ENCODE peak calls at places on chromosomes 11 and 22, in six cellular contexts. One of them, this sample, is unnamed.

GRCh38 chr22:50218996-50219727 is 18.4 kb downstream of the SELENOO start:
- DNase-seq in amniotic stem cell: no peak
- DNase-seq in activated naive CD4-positive, alpha-beta T cell treated with Interleukin-2 at 50 U/mL for 16 hours: no peak
- DNase-seq in iPS-NIHi11: peak; percentile 95
- DNase-seq in stimulated activated CD4-positive, alpha-beta T cell treated with anti-CD3 and anti-CD28 coated beads, Interleukin-15, amount 100 ng/mL, for 48 hours: no peak
- DNase-seq in kidney: peak; percentile 90
- DNase-seq in this sample: peak; percentile 80

GRCh38 chr22:48091060-48091650 is 1328.7 kb downstream of the TBC1D22A start:
- DNase-seq in amniotic stem cell: no peak
- DNase-seq in iPS-NIHi11: no peak
- DNase-seq in activated naive CD4-positive, alpha-beta T cell treated with Interleukin-2 at 50 U/mL for 16 hours: no peak
- DNase-seq in kidney: no peak
- DNase-seq in stimulated activated CD4-positive, alpha-beta T cell treated with anti-CD3 and anti-CD28 coated beads, Interleukin-15, amount 100 ng/mL, for 48 hours: no peak
- DNase-seq in this sample: no peak

GRCh38 chr11:112583246-112583893 is 322.7 kb upstream of the PLET1 start:
- DNase-seq in stimulated activated CD4-positive, alpha-beta T cell treated with anti-CD3 and anti-CD28 coated beads, Interleukin-15, amount 100 ng/mL, for 48 hours: no peak
- DNase-seq in amniotic stem cell: no peak
- DNase-seq in kidney: no peak
- DNase-seq in activated naive CD4-positive, alpha-beta T cell treated with Interleukin-2 at 50 U/mL for 16 hours: no peak
- DNase-seq in iPS-NIHi11: no peak
- DNase-seq in this sample: no peak

GRCh38 chr11:132840220-132840619 is 692.1 kb downstream of the OPCML start:
- DNase-seq in kidney: no peak
- DNase-seq in activated naive CD4-positive, alpha-beta T cell treated with Interleukin-2 at 50 U/mL for 16 hours: no peak
- DNase-seq in stimulated activated CD4-positive, alpha-beta T cell treated with anti-CD3 and anti-CD28 coated beads, Interleukin-15, amount 100 ng/mL, for 48 hours: no peak
- DNase-seq in amniotic stem cell: no peak
- DNase-seq in iPS-NIHi11: no peak
- DNase-seq in this sample: no peak

GRCh38 chr11:131622193-131622592 is 251.8 kb downstream of the NTM start:
- DNase-seq in amniotic stem cell: no peak
- DNase-seq in iPS-NIHi11: no peak
- DNase-seq in stimulated activated CD4-positive, alpha-beta T cell treated with anti-CD3 and anti-CD28 coated beads, Interleukin-15, amount 100 ng/mL, for 48 hours: no peak
- DNase-seq in activated naive CD4-positive, alpha-beta T cell treated with Interleukin-2 at 50 U/mL for 16 hours: no peak
- DNase-seq in kidney: no peak
- DNase-seq in this sample: no peak

GRCh38 chr22:31906086-31906485 is 38.2 kb upstream of the YWHAH start:
- DNase-seq in amniotic stem cell: no peak
- DNase-seq in activated naive CD4-positive, alpha-beta T cell treated with Interleukin-2 at 50 U/mL for 16 hours: no peak
- DNase-seq in iPS-NIHi11: no peak
- DNase-seq in stimulated activated CD4-positive, alpha-beta T cell treated with anti-CD3 and anti-CD28 coated beads, Interleukin-15, amount 100 ng/mL, for 48 hours: no peak
- DNase-seq in kidney: peak; percentile 58
- DNase-seq in this sample: no peak

GRCh38 chr11:36033082-36033751 is 89.4 kb downstream of the LDLRAD3 start:
- DNase-seq in amniotic stem cell: no peak
- DNase-seq in iPS-NIHi11: peak; percentile 43
- DNase-seq in kidney: no peak
- DNase-seq in activated naive CD4-positive, alpha-beta T cell treated with Interleukin-2 at 50 U/mL for 16 hours: no peak
- DNase-seq in stimulated activated CD4-positive, alpha-beta T cell treated with anti-CD3 and anti-CD28 coated beads, Interleukin-15, amount 100 ng/mL, for 48 hours: no peak
- DNase-seq in this sample: peak; percentile 48

GRCh38 chr11:58675344-58676155 is 53.1 kb downstream of the CNTF start:
- DNase-seq in stimulated activated CD4-positive, alpha-beta T cell treated with anti-CD3 and anti-CD28 coated beads, Interleukin-15, amount 100 ng/mL, for 48 hours: peak; percentile 70
- DNase-seq in iPS-NIHi11: peak; percentile 88
- DNase-seq in activated naive CD4-positive, alpha-beta T cell treated with Interleukin-2 at 50 U/mL for 16 hours: peak; percentile 80
- DNase-seq in amniotic stem cell: no peak
- DNase-seq in kidney: peak; percentile 85
- DNase-seq in this sample: peak; percentile 59

GRCh38 chr11:64032050-64032449 is 3.7 kb upstream of the FLRT1 start:
- DNase-seq in stimulated activated CD4-positive, alpha-beta T cell treated with anti-CD3 and anti-CD28 coated beads, Interleukin-15, amount 100 ng/mL, for 48 hours: no peak
- DNase-seq in kidney: no peak
- DNase-seq in activated naive CD4-positive, alpha-beta T cell treated with Interleukin-2 at 50 U/mL for 16 hours: no peak
- DNase-seq in iPS-NIHi11: no peak
- DNase-seq in amniotic stem cell: no peak
- DNase-seq in this sample: peak; percentile 20

GRCh38 chr11:73186294-73186850 is 31.7 kb upstream of the P2RY2 start:
- DNase-seq in activated naive CD4-positive, alpha-beta T cell treated with Interleukin-2 at 50 U/mL for 16 hours: no peak
- DNase-seq in stimulated activated CD4-positive, alpha-beta T cell treated with anti-CD3 and anti-CD28 coated beads, Interleukin-15, amount 100 ng/mL, for 48 hours: no peak
- DNase-seq in iPS-NIHi11: no peak
- DNase-seq in amniotic stem cell: no peak
- DNase-seq in kidney: no peak
- DNase-seq in this sample: no peak

GRCh38 chr11:129286813-129287212 is 88.8 kb upstream of the BARX2 start:
- DNase-seq in iPS-NIHi11: no peak
- DNase-seq in kidney: no peak
- DNase-seq in activated naive CD4-positive, alpha-beta T cell treated with Interleukin-2 at 50 U/mL for 16 hours: no peak
- DNase-seq in stimulated activated CD4-positive, alpha-beta T cell treated with anti-CD3 and anti-CD28 coated beads, Interleukin-15, amount 100 ng/mL, for 48 hours: no peak
- DNase-seq in amniotic stem cell: no peak
- DNase-seq in this sample: no peak

GRCh38 chr11:77066229-77067023 is at the start of gene CAPN5:
- DNase-seq in iPS-NIHi11: peak; percentile 98
- DNase-seq in stimulated activated CD4-positive, alpha-beta T cell treated with anti-CD3 and anti-CD28 coated beads, Interleukin-15, amount 100 ng/mL, for 48 hours: peak; percentile 84
- DNase-seq in kidney: peak; percentile 97
- DNase-seq in amniotic stem cell: peak; percentile 79
- DNase-seq in activated naive CD4-positive, alpha-beta T cell treated with Interleukin-2 at 50 U/mL for 16 hours: peak; percentile 89
- DNase-seq in this sample: peak; percentile 94

GRCh38 chr22:37173709-37174108 is 14.3 kb downstream of the C1QTNF6 start:
- DNase-seq in stimulated activated CD4-positive, alpha-beta T cell treated with anti-CD3 and anti-CD28 coated beads, Interleukin-15, amount 100 ng/mL, for 48 hours: no peak
- DNase-seq in kidney: no peak
- DNase-seq in amniotic stem cell: no peak
- DNase-seq in iPS-NIHi11: no peak
- DNase-seq in activated naive CD4-positive, alpha-beta T cell treated with Interleukin-2 at 50 U/mL for 16 hours: no peak
- DNase-seq in this sample: no peak

GRCh38 chr11:304915-305833 is 2.4 kb upstream of the IFITM2 start:
- DNase-seq in amniotic stem cell: peak; percentile 36
- DNase-seq in iPS-NIHi11: peak; percentile 74
- DNase-seq in activated naive CD4-positive, alpha-beta T cell treated with Interleukin-2 at 50 U/mL for 16 hours: peak; percentile 62
- DNase-seq in kidney: no peak
- DNase-seq in stimulated activated CD4-positive, alpha-beta T cell treated with anti-CD3 and anti-CD28 coated beads, Interleukin-15, amount 100 ng/mL, for 48 hours: no peak
- DNase-seq in this sample: peak; percentile 77

GRCh38 chr11:59765068-59765770 is 10.0 kb downstream of the STX3 start:
- DNase-seq in stimulated activated CD4-positive, alpha-beta T cell treated with anti-CD3 and anti-CD28 coated beads, Interleukin-15, amount 100 ng/mL, for 48 hours: no peak
- DNase-seq in amniotic stem cell: no peak
- DNase-seq in kidney: no peak
- DNase-seq in activated naive CD4-positive, alpha-beta T cell treated with Interleukin-2 at 50 U/mL for 16 hours: no peak
- DNase-seq in iPS-NIHi11: no peak
- DNase-seq in this sample: no peak

GRCh38 chr11:19225123-19225522 is 15.6 kb downstream of the E2F8 start:
- DNase-seq in stimulated activated CD4-positive, alpha-beta T cell treated with anti-CD3 and anti-CD28 coated beads, Interleukin-15, amount 100 ng/mL, for 48 hours: no peak
- DNase-seq in kidney: no peak
- DNase-seq in iPS-NIHi11: no peak
- DNase-seq in activated naive CD4-positive, alpha-beta T cell treated with Interleukin-2 at 50 U/mL for 16 hours: no peak
- DNase-seq in amniotic stem cell: no peak
- DNase-seq in this sample: no peak

GRCh38 chr11:56783448-56784041 is 35.0 kb upstream of the OR9G4 start:
- DNase-seq in kidney: no peak
- DNase-seq in amniotic stem cell: peak; percentile 24
- DNase-seq in activated naive CD4-positive, alpha-beta T cell treated with Interleukin-2 at 50 U/mL for 16 hours: no peak
- DNase-seq in iPS-NIHi11: peak; percentile 55
- DNase-seq in stimulated activated CD4-positive, alpha-beta T cell treated with anti-CD3 and anti-CD28 coated beads, Interleukin-15, amount 100 ng/mL, for 48 hours: no peak
- DNase-seq in this sample: peak; percentile 60

GRCh38 chr22:23055448-23056179 is 14.7 kb upstream of the GNAZ start:
- DNase-seq in amniotic stem cell: no peak
- DNase-seq in iPS-NIHi11: no peak
- DNase-seq in activated naive CD4-positive, alpha-beta T cell treated with Interleukin-2 at 50 U/mL for 16 hours: no peak
- DNase-seq in kidney: peak; percentile 29
- DNase-seq in stimulated activated CD4-positive, alpha-beta T cell treated with anti-CD3 and anti-CD28 coated beads, Interleukin-15, amount 100 ng/mL, for 48 hours: no peak
- DNase-seq in this sample: no peak

GRCh38 chr11:13550761-13551160 is 55.0 kb upstream of the PTH start:
- DNase-seq in kidney: no peak
- DNase-seq in iPS-NIHi11: no peak
- DNase-seq in activated naive CD4-positive, alpha-beta T cell treated with Interleukin-2 at 50 U/mL for 16 hours: no peak
- DNase-seq in stimulated activated CD4-positive, alpha-beta T cell treated with anti-CD3 and anti-CD28 coated beads, Interleukin-15, amount 100 ng/mL, for 48 hours: no peak
- DNase-seq in amniotic stem cell: no peak
- DNase-seq in this sample: no peak

GRCh38 chr11:35927730-35928129 is 16.1 kb upstream of the LDLRAD3 start:
- DNase-seq in stimulated activated CD4-positive, alpha-beta T cell treated with anti-CD3 and anti-CD28 coated beads, Interleukin-15, amount 100 ng/mL, for 48 hours: no peak
- DNase-seq in activated naive CD4-positive, alpha-beta T cell treated with Interleukin-2 at 50 U/mL for 16 hours: no peak
- DNase-seq in iPS-NIHi11: no peak
- DNase-seq in amniotic stem cell: no peak
- DNase-seq in kidney: peak; percentile 86
- DNase-seq in this sample: peak; percentile 92

GRCh38 chr22:37090920-37091688 is 18.4 kb downstream of the TMPRSS6 start:
- DNase-seq in stimulated activated CD4-positive, alpha-beta T cell treated with anti-CD3 and anti-CD28 coated beads, Interleukin-15, amount 100 ng/mL, for 48 hours: no peak
- DNase-seq in kidney: no peak
- DNase-seq in amniotic stem cell: no peak
- DNase-seq in iPS-NIHi11: no peak
- DNase-seq in activated naive CD4-positive, alpha-beta T cell treated with Interleukin-2 at 50 U/mL for 16 hours: no peak
- DNase-seq in this sample: no peak

GRCh38 chr22:37089451-37089850 is 20.1 kb downstream of the TMPRSS6 start:
- DNase-seq in activated naive CD4-positive, alpha-beta T cell treated with Interleukin-2 at 50 U/mL for 16 hours: no peak
- DNase-seq in stimulated activated CD4-positive, alpha-beta T cell treated with anti-CD3 and anti-CD28 coated beads, Interleukin-15, amount 100 ng/mL, for 48 hours: no peak
- DNase-seq in kidney: no peak
- DNase-seq in amniotic stem cell: no peak
- DNase-seq in iPS-NIHi11: no peak
- DNase-seq in this sample: no peak

GRCh38 chr11:92762175-92762574 is 207.3 kb upstream of the MTNR1B start:
- DNase-seq in amniotic stem cell: no peak
- DNase-seq in stimulated activated CD4-positive, alpha-beta T cell treated with anti-CD3 and anti-CD28 coated beads, Interleukin-15, amount 100 ng/mL, for 48 hours: no peak
- DNase-seq in iPS-NIHi11: no peak
- DNase-seq in activated naive CD4-positive, alpha-beta T cell treated with Interleukin-2 at 50 U/mL for 16 hours: no peak
- DNase-seq in kidney: no peak
- DNase-seq in this sample: no peak

GRCh38 chr11:17544181-17544622 is at the start of gene USH1C:
- DNase-seq in stimulated activated CD4-positive, alpha-beta T cell treated with anti-CD3 and anti-CD28 coated beads, Interleukin-15, amount 100 ng/mL, for 48 hours: peak; percentile 27
- DNase-seq in kidney: peak; percentile 80
- DNase-seq in iPS-NIHi11: peak; percentile 95
- DNase-seq in amniotic stem cell: no peak
- DNase-seq in activated naive CD4-positive, alpha-beta T cell treated with Interleukin-2 at 50 U/mL for 16 hours: peak; percentile 10
- DNase-seq in this sample: no peak

GRCh38 chr22:30277547-30278344 is 11.1 kb upstream of the OSM start:
- DNase-seq in stimulated activated CD4-positive, alpha-beta T cell treated with anti-CD3 and anti-CD28 coated beads, Interleukin-15, amount 100 ng/mL, for 48 hours: no peak
- DNase-seq in iPS-NIHi11: no peak
- DNase-seq in amniotic stem cell: no peak
- DNase-seq in activated naive CD4-positive, alpha-beta T cell treated with Interleukin-2 at 50 U/mL for 16 hours: no peak
- DNase-seq in kidney: peak; percentile 74
- DNase-seq in this sample: peak; percentile 70

GRCh38 chr11:75200531-75200930 is 40.0 kb upstream of the TPBGL start:
- DNase-seq in iPS-NIHi11: no peak
- DNase-seq in stimulated activated CD4-positive, alpha-beta T cell treated with anti-CD3 and anti-CD28 coated beads, Interleukin-15, amount 100 ng/mL, for 48 hours: no peak
- DNase-seq in activated naive CD4-positive, alpha-beta T cell treated with Interleukin-2 at 50 U/mL for 16 hours: no peak
- DNase-seq in kidney: no peak
- DNase-seq in amniotic stem cell: no peak
- DNase-seq in this sample: no peak

GRCh38 chr22:18056161-18056666 is 21.6 kb upstream of the PEX26 start:
- DNase-seq in stimulated activated CD4-positive, alpha-beta T cell treated with anti-CD3 and anti-CD28 coated beads, Interleukin-15, amount 100 ng/mL, for 48 hours: no peak
- DNase-seq in iPS-NIHi11: no peak
- DNase-seq in amniotic stem cell: peak; percentile 50
- DNase-seq in kidney: peak; percentile 53
- DNase-seq in activated naive CD4-positive, alpha-beta T cell treated with Interleukin-2 at 50 U/mL for 16 hours: no peak
- DNase-seq in this sample: peak; percentile 53

GRCh38 chr11:44047931-44048431 is at the start of gene ACCSL:
- DNase-seq in kidney: no peak
- DNase-seq in stimulated activated CD4-positive, alpha-beta T cell treated with anti-CD3 and anti-CD28 coated beads, Interleukin-15, amount 100 ng/mL, for 48 hours: no peak
- DNase-seq in activated naive CD4-positive, alpha-beta T cell treated with Interleukin-2 at 50 U/mL for 16 hours: no peak
- DNase-seq in iPS-NIHi11: no peak
- DNase-seq in amniotic stem cell: no peak
- DNase-seq in this sample: no peak

GRCh38 chr22:44697423-44698179 is 4.4 kb upstream of the PRR5 start:
- DNase-seq in iPS-NIHi11: peak; percentile 90
- DNase-seq in activated naive CD4-positive, alpha-beta T cell treated with Interleukin-2 at 50 U/mL for 16 hours: peak; percentile 88
- DNase-seq in kidney: no peak
- DNase-seq in stimulated activated CD4-positive, alpha-beta T cell treated with anti-CD3 and anti-CD28 coated beads, Interleukin-15, amount 100 ng/mL, for 48 hours: peak; percentile 83
- DNase-seq in amniotic stem cell: peak; percentile 27
- DNase-seq in this sample: peak; percentile 54

GRCh38 chr22:46735747-46736608 is 2.1 kb downstream of the CERK start:
- DNase-seq in amniotic stem cell: no peak
- DNase-seq in kidney: peak; percentile 59
- DNase-seq in iPS-NIHi11: peak; percentile 38
- DNase-seq in stimulated activated CD4-positive, alpha-beta T cell treated with anti-CD3 and anti-CD28 coated beads, Interleukin-15, amount 100 ng/mL, for 48 hours: no peak
- DNase-seq in activated naive CD4-positive, alpha-beta T cell treated with Interleukin-2 at 50 U/mL for 16 hours: no peak
- DNase-seq in this sample: peak; percentile 36

GRCh38 chr11:104332110-104332509 is 168.2 kb upstream of the PDGFD start:
- DNase-seq in kidney: no peak
- DNase-seq in amniotic stem cell: no peak
- DNase-seq in activated naive CD4-positive, alpha-beta T cell treated with Interleukin-2 at 50 U/mL for 16 hours: no peak
- DNase-seq in stimulated activated CD4-positive, alpha-beta T cell treated with anti-CD3 and anti-CD28 coated beads, Interleukin-15, amount 100 ng/mL, for 48 hours: no peak
- DNase-seq in iPS-NIHi11: peak; percentile 63
- DNase-seq in this sample: no peak

GRCh38 chr22:37639771-37640590 is 512 bp downstream of the SH3BP1 start:
- DNase-seq in iPS-NIHi11: peak; percentile 71
- DNase-seq in activated naive CD4-positive, alpha-beta T cell treated with Interleukin-2 at 50 U/mL for 16 hours: no peak
- DNase-seq in stimulated activated CD4-positive, alpha-beta T cell treated with anti-CD3 and anti-CD28 coated beads, Interleukin-15, amount 100 ng/mL, for 48 hours: no peak
- DNase-seq in amniotic stem cell: no peak
- DNase-seq in kidney: no peak
- DNase-seq in this sample: no peak

This sample was measured in iris pigment epithelial cell.